ENCODE peak calls at places on chromosomes 4 and X, in eight cellular contexts. H is GM23248, C is HCT116, F is SK-N-SH, O is neural progenitor cell, W is MM.1S, I is OCI-LY7, V is hepatocyte. E is an unnamed sample. For H3K4me1, the result is how much of the 10 kb centered on the place peaks cover.

GRCh38 chrX:12936947-12937346 is 30.5 kb downstream of the TLR8 start:
- DNase-seq in H (no peak), C (no peak), F (no peak), O (peak), W (no peak), I (no peak), V (no peak), E (no peak)

GRCh38 chr4:108683479-108683878 is 33.1 kb downstream of the OSTC start:
- DNase-seq in H (peak), C (peak), F (peak), O (peak), W (peak), I (peak), V (peak), E (peak)

GRCh38 chrX:17584248-17584681 is 153.0 kb upstream of the SCML1 start:
- DNase-seq in H (peak), C (no peak), F (no peak), O (no peak), W (no peak), I (no peak), V (no peak), E (peak)

GRCh38 chr4:96164814-96165351 is 325.0 kb downstream of the PDHA2 start:
- DNase-seq in H (peak), C (no peak), F (no peak), O (no peak), W (no peak), I (no peak), V (no peak), E (peak)

GRCh38 chrX:71917621-71918341 is 7.1 kb downstream of the NHSL2 start:
- DNase-seq in H (peak), C (no peak), F (no peak), O (no peak), W (no peak), I (no peak), V (no peak), E (peak)

GRCh38 chrX:51641421-51642021 is 22.8 kb upstream of the CENPVL3 start:
- DNase-seq in H (peak), C (peak), F (peak), O (peak), W (peak), I (peak), V (peak), E (peak)

GRCh38 chr4:110668463-110669245 is 45.8 kb upstream of the PITX2 start:
- DNase-seq in H (no peak), C (no peak), F (no peak), O (no peak), W (no peak), I (no peak), V (no peak), E (no peak)

GRCh38 chr4:133178960-133179359 is 29.9 kb downstream of the PCDH10 start:
- DNase-seq in H (no peak), C (no peak), F (no peak), O (no peak), W (no peak), I (no peak), V (no peak), E (no peak)

GRCh38 chr4:144582975-144583374 is 63.0 kb upstream of the HHIP start:
- DNase-seq in H (peak), C (no peak), F (no peak), O (no peak), W (no peak), I (no peak), V (peak), E (peak)

GRCh38 chr4:81684357-81684756 is 212.7 kb upstream of the RASGEF1B start:
- DNase-seq in H (no peak), C (no peak), F (no peak), O (no peak), W (no peak), I (no peak), V (no peak), E (no peak)

GRCh38 chrX:129634541-129634940 is 20.2 kb downstream of the APLN start:
- DNase-seq in H (no peak), C (no peak), F (peak), O (peak), W (no peak), I (no peak), V (no peak), E (no peak)

GRCh38 chr4:185408432-185408831 is 11.8 kb downstream of the ANKRD37 start:
- DNase-seq in H (no peak), C (no peak), F (no peak), O (no peak), W (no peak), I (no peak), V (no peak), E (no peak)

GRCh38 chr4:145390566-145390965 is 91.1 kb upstream of the SMAD1 start:
- DNase-seq in H (no peak), C (no peak), F (no peak), O (no peak), W (no peak), I (no peak), V (no peak), E (no peak)

GRCh38 chr4:182429896-182430295 is 186.7 kb downstream of the TENM3 start:
- DNase-seq in H (no peak), C (no peak), F (no peak), O (no peak), W (no peak), I (no peak), V (no peak), E (no peak)

GRCh38 chr4:100948911-100949310 is 398.4 kb downstream of the PPP3CA start:
- DNase-seq in H (no peak), C (no peak), F (no peak), O (no peak), W (no peak), I (no peak), V (no peak), E (no peak)

GRCh38 chr4:74391346-74391745 is 26.4 kb downstream of the EREG start:
- DNase-seq in H (no peak), C (no peak), F (no peak), O (no peak), W (no peak), I (no peak), V (no peak), E (no peak)

GRCh38 chrX:11867610-11868345 is 109.7 kb downstream of the MSL3 start:
- DNase-seq in H (no peak), C (no peak), F (no peak), O (no peak), W (no peak), I (no peak), V (no peak), E (no peak)

GRCh38 chrX:119757979-119758681 is at the start of gene SOWAHD:
- DNase-seq in H (peak), C (no peak), F (peak), O (peak), W (peak), I (peak), V (peak), E (peak)

GRCh38 chr4:1378559-1379231 is 27.5 kb downstream of the NKX1-1 start:
- DNase-seq in H (no peak), C (no peak), F (no peak), O (no peak), W (no peak), I (no peak), V (no peak), E (no peak)

GRCh38 chr4:1047106-1047975 is 35.9 kb downstream of the FGFRL1 start:
- DNase-seq in H (no peak), C (no peak), F (no peak), O (peak), W (no peak), I (no peak), V (no peak), E (no peak)

GRCh38 chr4:78560296-78560963 is 8.9 kb downstream of the ANXA3 start:
- DNase-seq in H (peak), C (peak), F (no peak), O (no peak), W (no peak), I (no peak), V (peak), E (peak)

GRCh38 chrX:12978205-12979010 is 3.5 kb downstream of the TMSB4X start:
- DNase-seq in H (peak), C (no peak), F (no peak), O (peak), W (peak), I (peak), V (peak), E (peak)

GRCh38 chr4:186839122-186840037 is 115.7 kb upstream of the FAT1 start:
- DNase-seq in H (peak), C (no peak), F (no peak), O (no peak), W (peak), I (no peak), V (no peak), E (peak)

GRCh38 chrX:17052776-17053175 is 106.3 kb downstream of the REPS2 start:
- DNase-seq in H (no peak), C (no peak), F (no peak), O (no peak), W (no peak), I (no peak), V (no peak), E (no peak)

GRCh38 chrX:53732797-53733196 is 46.3 kb upstream of the HUWE1 start:
- DNase-seq in H (no peak), C (no peak), F (no peak), O (no peak), W (no peak), I (no peak), V (no peak), E (no peak)

GRCh38 chrX:66638591-66639500 is at the start of gene EDA2R:
- DNase-seq in H (peak), C (no peak), F (peak), O (peak), W (peak), I (peak), V (peak), E (no peak)

GRCh38 chr4:41656572-41657301 is 91.8 kb downstream of the PHOX2B start:
- DNase-seq in H (no peak), C (no peak), F (no peak), O (no peak), W (no peak), I (no peak), V (no peak), E (no peak)

GRCh38 chrX:105829006-105829405 is 6.7 kb downstream of the NRK start:
- DNase-seq in H (no peak), C (no peak), F (no peak), O (no peak), W (no peak), I (no peak), V (no peak), E (peak)

GRCh38 chr4:85127653-85128052 is 161.2 kb upstream of the WDFY3 start:
- DNase-seq in H (peak), C (peak), F (peak), O (peak), W (peak), I (peak), V (peak), E (peak)

GRCh38 chr4:3322059-3322550 is 29.3 kb downstream of the RGS12 start:
- DNase-seq in H (peak), C (no peak), F (no peak), O (peak), W (no peak), I (no peak), V (no peak), E (no peak)

GRCh38 chr4:15961778-15962510 is 1.0 kb downstream of the FGFBP2 start:
- DNase-seq in H (peak), C (no peak), F (no peak), O (no peak), W (no peak), I (no peak), V (no peak), E (no peak)

GRCh38 chrX:20487227-20487626 is 220.5 kb upstream of the RPS6KA3 start:
- DNase-seq in H (peak), C (peak), F (no peak), O (no peak), W (no peak), I (no peak), V (no peak), E (peak)

GRCh38 chrX:118974088-118974907 is at the start of gene LONRF3:
- DNase-seq in H (peak), C (no peak), F (peak), O (peak), W (peak), I (peak), V (peak), E (peak)

GRCh38 chr4:169810325-169811323 is 52.9 kb upstream of the HPF1 start:
- DNase-seq in H (peak), C (peak), F (peak), O (peak), W (peak), I (peak), V (peak), E (peak)

GRCh38 chrX:153782324-153782723 is 1.5 kb downstream of the SRPK3 start:
- DNase-seq in H (no peak), C (no peak), F (no peak), O (peak), W (no peak), I (no peak), V (no peak), E (no peak)

GRCh38 chr4:57102050-57102564 is 8.1 kb downstream of the IGFBP7 start:
- DNase-seq in H (peak), C (no peak), F (no peak), O (no peak), W (no peak), I (no peak), V (no peak), E (peak)

GRCh38 chr4:105710012-105710600 is 1.5 kb downstream of the GSTCD start:
- DNase-seq in H (no peak), C (no peak), F (peak), O (no peak), W (no peak), I (no peak), V (no peak), E (no peak)

GRCh38 chr4:105714071-105714521 is 5.5 kb downstream of the GSTCD start:
- DNase-seq in H (peak), C (no peak), F (no peak), O (no peak), W (peak), I (peak), V (no peak), E (peak)

GRCh38 chr4:105710678-105711077 is 2.1 kb downstream of the GSTCD start:
- DNase-seq in H (peak), C (no peak), F (peak), O (no peak), W (no peak), I (no peak), V (no peak), E (peak)

GRCh38 chr4:105714932-105715331 is 6.3 kb downstream of the GSTCD start:
- DNase-seq in H (no peak), C (no peak), F (no peak), O (no peak), W (no peak), I (no peak), V (no peak), E (no peak)

GRCh38 chr4:105712766-105713165 is 4.2 kb downstream of the GSTCD start:
- DNase-seq in H (peak), C (no peak), F (no peak), O (no peak), W (no peak), I (no peak), V (no peak), E (peak)
- H3K4me1 ChIP-seq in H (under half), C (under half), F (under half), O (under half), W (under half), I (under half), V (under half), E (under half)

GRCh38 chr4:8599657-8600056 is 7.1 kb downstream of the CPZ start:
- DNase-seq in H (peak), C (peak), F (no peak), O (no peak), W (no peak), I (no peak), V (no peak), E (no peak)
- TF ChIP-seq EZH2phosphoT487 in H (no peak), C (no peak), F (no peak), O (no peak), W (no peak), I (no peak), V (no peak), E (no peak)

GRCh38 chrX:47158781-47159180 is 13.8 kb downstream of the RBM10 start:
- DNase-seq in H (no peak), C (no peak), F (no peak), O (no peak), W (no peak), I (no peak), V (no peak), E (no peak)

GRCh38 chrX:47162927-47163583 is 18.0 kb downstream of the RBM10 start:
- DNase-seq in H (no peak), C (no peak), F (no peak), O (no peak), W (no peak), I (no peak), V (no peak), E (no peak)

GRCh38 chrX:47156611-47157520 is 11.8 kb downstream of the RBM10 start:
- DNase-seq in H (no peak), C (no peak), F (no peak), O (no peak), W (no peak), I (no peak), V (no peak), E (no peak)

GRCh38 chrX:47160781-47161180 is 15.8 kb downstream of the RBM10 start:
- DNase-seq in H (peak), C (no peak), F (no peak), O (no peak), W (no peak), I (no peak), V (no peak), E (no peak)

DNA sequence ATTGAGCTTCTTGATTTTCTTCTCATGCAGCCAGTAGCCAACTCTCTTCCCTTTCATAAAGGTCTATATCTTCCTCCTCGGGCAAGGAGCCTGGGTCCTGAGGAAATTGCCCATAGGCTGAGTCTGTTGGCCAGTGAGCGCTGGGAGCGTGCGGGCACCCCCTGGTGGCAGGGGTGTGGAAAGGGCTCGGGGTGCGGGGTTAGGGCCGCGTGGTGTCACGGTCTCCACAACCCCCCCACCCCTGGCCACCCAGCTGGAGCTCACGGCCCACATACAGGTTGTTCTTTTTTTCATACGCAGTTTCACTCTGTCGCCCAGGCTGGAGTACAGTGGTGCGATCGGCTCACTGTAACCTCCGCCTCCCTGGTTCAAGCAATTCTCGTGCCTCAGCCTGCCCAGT is 13.1 kb downstream of the RBM10 start:
- DNase-seq in H (no peak), C (no peak), F (peak), O (no peak), W (no peak), I (no peak), V (no peak), E (no peak)
- H3K4me1 ChIP-seq in H (under half), C (under half), F (under half), O (under half), W (under half), I (under half), V (under half), E (under half)

DNA sequence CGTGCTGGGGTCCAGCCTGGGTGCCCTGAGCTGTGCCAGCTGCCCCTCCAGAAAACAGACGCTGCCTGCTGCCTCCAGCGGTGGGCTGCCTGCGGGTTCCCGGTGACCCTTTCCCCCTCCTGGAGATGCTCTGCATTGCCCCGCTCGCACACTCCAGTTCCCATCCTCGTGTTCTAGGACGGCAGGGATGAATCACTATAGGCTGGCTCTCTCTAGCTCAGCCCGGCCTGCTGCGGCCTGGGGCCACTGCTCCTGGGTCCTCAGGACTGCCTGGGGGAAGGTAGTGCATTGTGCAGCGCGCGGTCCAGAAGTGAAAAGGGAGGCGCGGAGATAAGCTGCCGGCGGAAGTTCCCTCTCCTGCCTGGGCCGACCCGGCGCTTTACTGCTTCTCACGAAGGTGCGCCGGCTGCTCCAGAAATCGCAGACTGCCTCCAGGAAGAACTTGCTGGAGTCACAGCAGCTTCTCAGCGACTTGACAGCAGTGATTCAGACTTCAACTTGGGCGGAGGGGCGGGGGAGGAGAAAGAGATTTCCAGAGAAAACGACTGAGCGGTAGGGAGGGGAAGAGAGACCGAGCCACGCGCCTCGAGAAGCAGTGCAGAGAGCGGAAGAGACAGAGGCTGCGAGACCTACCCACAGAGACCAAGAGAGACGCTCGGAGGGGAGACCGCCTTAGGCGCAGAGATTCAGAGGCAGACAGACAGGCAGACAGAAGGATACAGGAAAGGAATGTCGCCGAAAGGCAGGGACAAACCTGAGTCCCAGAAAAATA is 6.7 kb upstream of the MSX1 start:
- DNase-seq in H (peak), C (no peak), F (peak), O (peak), W (no peak), I (no peak), V (peak), E (no peak)
- TF ChIP-seq EZH2phosphoT487 in H (no peak), C (no peak), F (no peak), O (peak), W (no peak), I (no peak), V (no peak), E (no peak)

GRCh38 chr4:88010921-88011320 is 3.5 kb downstream of the PKD2 start:
- DNase-seq in H (peak), C (no peak), F (no peak), O (no peak), W (no peak), I (no peak), V (no peak), E (no peak)
- H3K4me1 ChIP-seq in H (under half), C (under half), F (under half), O (under half), W (under half), I (under half), V (under half), E (under half)

DNA sequence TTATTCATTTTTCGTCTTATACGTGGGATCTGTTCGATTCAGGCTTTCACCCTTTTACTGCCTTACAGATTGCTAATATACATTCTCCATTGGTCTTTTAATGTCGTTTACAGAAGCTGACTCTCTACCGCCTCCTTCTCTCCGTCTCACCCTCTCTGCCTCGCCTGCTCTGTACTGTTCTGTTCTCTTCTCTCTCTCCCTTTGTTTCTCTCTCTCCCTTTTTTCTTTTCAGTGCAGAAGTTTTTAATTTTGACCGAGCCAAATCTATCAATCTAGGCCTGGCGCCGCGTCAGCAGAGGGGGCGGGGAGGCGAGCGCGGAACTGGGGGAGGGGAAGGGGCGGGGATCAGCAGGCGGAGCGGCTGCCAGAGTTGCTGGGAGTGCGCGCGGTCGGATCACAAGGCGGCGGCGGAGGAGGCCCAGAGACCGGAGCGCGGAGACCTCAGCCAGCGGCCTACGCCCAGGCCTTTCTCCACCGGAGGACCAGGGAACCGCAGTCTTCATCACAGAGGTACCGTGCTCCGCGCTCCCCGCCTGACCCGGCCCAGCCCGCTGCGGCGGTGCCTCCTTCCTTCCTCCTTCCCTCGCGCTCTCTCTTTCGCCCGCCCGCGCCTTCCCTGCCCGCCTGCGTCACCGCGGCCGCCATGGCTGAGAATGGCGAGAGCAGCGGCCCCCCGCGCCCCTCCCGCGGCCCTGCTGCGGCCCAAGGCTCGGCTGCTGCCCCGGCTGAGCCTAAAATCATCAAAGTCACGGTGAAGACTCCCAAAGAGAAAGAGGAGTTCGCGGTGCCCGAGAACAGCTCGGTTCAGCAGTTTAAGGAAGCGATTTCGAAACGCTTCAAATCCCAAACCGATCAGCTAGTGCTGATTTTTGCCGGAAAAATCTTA is at the start of gene UBQLN2:
- DNase-seq in H (peak), C (peak), F (peak), O (peak), W (peak), I (peak), V (peak), E (peak)
- TF ChIP-seq EZH2phosphoT487 in H (no peak), C (no peak), F (no peak), O (no peak), W (no peak), I (no peak), V (no peak), E (no peak)

GRCh38 chr4:130808492-130808891 is 1712.5 kb downstream of the C4orf33 start:
- DNase-seq in H (no peak), C (peak), F (peak), O (peak), W (peak), I (peak), V (no peak), E (peak)
- H3K4me1 ChIP-seq in H (under half), C (under half), F (under half), O (under half), W (under half), I (under half), V (under half), E (under half)